ENCODE peak calls at places on chromosomes 11 and 22, in four cellular contexts. B is K562, L is GM12878, D is HepG2. I is an unnamed sample.

GRCh38 chr11:6210274-6210955 is 5.1 kb downstream of the C11orf42 start:
- DNase-seq in D (no peak), B (no peak), L (no peak), I (no peak)

GRCh38 chr11:19524171-19524671 is 188.4 kb upstream of the NAV2 start:
- DNase-seq in D (no peak), B (no peak), L (no peak), I (peak)

GRCh38 chr11:41983458-41983857 is 524.0 kb upstream of the LRRC4C start:
- DNase-seq in L (no peak), D (no peak), B (no peak), I (no peak)

GRCh38 chr11:101612481-101612880 is 28.7 kb upstream of the TRPC6 start:
- DNase-seq in L (no peak), B (no peak), D (no peak), I (no peak)

GRCh38 chr11:119120639-119121007 is 757 bp upstream of the HINFP start:
- DNase-seq in L (no peak), B (peak), D (no peak), I (peak)

GRCh38 chr22:45866398-45867117 is 110.4 kb downstream of the WNT7B start:
- DNase-seq in L (no peak), D (no peak), B (no peak), I (no peak)

GRCh38 chr11:73135346-73136284 is 6.5 kb downstream of the FCHSD2 start:
- DNase-seq in L (no peak), B (no peak), D (no peak), I (no peak)

GRCh38 chr11:22670803-22671202 is 4.4 kb downstream of the GAS2 start:
- DNase-seq in D (peak), B (no peak), L (no peak), I (no peak)

GRCh38 chr11:127804775-127805446 is 782.4 kb downstream of the ETS1 start:
- DNase-seq in L (no peak), B (no peak), D (no peak), I (no peak)

GRCh38 chr11:126460417-126461095 is 105.1 kb downstream of the ST3GAL4 start:
- DNase-seq in D (no peak), B (no peak), L (no peak), I (no peak)

GRCh38 chr11:108220721-108221346 is 1.6 kb downstream of the NPAT start:
- DNase-seq in D (no peak), B (peak), L (no peak), I (no peak)

GRCh38 chr22:44406581-44407403 is 91.2 kb downstream of the RTL6 start:
- DNase-seq in D (no peak), L (no peak), B (no peak), I (no peak)

GRCh38 chr22:50434849-50435700 is 39.8 kb downstream of the SBF1 start:
- DNase-seq in B (no peak), D (no peak), L (no peak), I (no peak)

GRCh38 chr11:86477495-86478155 is 102.9 kb downstream of the CCDC81 start:
- DNase-seq in L (no peak), B (peak), D (no peak), I (no peak)

GRCh38 chr11:95262994-95263764 is 32.2 kb upstream of the SESN3 start:
- DNase-seq in L (no peak), D (no peak), B (no peak), I (no peak)

GRCh38 chr11:33582636-33583325 is 117.8 kb downstream of the C11orf91 start:
- DNase-seq in D (no peak), B (no peak), L (no peak), I (no peak)

GRCh38 chr11:69978841-69979614 is 99.1 kb upstream of the ANO1 start:
- DNase-seq in L (no peak), D (no peak), B (no peak), I (no peak)

GRCh38 chr11:19218216-19218615 is 16.4 kb upstream of the CSRP3 start:
- DNase-seq in L (no peak), D (no peak), B (no peak), I (no peak)

GRCh38 chr11:101435406-101435805 is 148.4 kb downstream of the TRPC6 start:
- DNase-seq in D (no peak), B (no peak), L (no peak), I (no peak)

GRCh38 chr11:72333657-72334056 is 89.7 kb upstream of the PHOX2A start:
- DNase-seq in D (no peak), B (peak), L (no peak), I (peak)

GRCh38 chr11:26841818-26842457 is 120.1 kb upstream of the SLC5A12 start:
- DNase-seq in D (no peak), L (no peak), B (no peak), I (no peak)

GRCh38 chr11:17927643-17928343 is 85.1 kb downstream of the SERGEF start:
- DNase-seq in L (no peak), B (no peak), D (no peak), I (no peak)

GRCh38 chr22:39535302-39535805 is 2.8 kb upstream of the RPS19BP1 start:
- DNase-seq in L (no peak), B (no peak), D (no peak), I (no peak)

GRCh38 chr22:28837640-28838039 is 37.3 kb upstream of the XBP1 start:
- DNase-seq in L (no peak), D (no peak), B (no peak), I (no peak)

GRCh38 chr22:26558246-26558895 is 31.6 kb downstream of the TPST2 start:
- DNase-seq in B (no peak), D (no peak), L (no peak), I (no peak)

GRCh38 chr11:15824060-15824459 is 532.3 kb downstream of the SOX6 start:
- DNase-seq in B (no peak), D (no peak), L (no peak), I (no peak)

GRCh38 chr22:45828836-45829235 is 148.1 kb downstream of the WNT7B start:
- DNase-seq in D (no peak), B (no peak), L (no peak), I (no peak)

GRCh38 chr11:74611369-74611861 is 19.0 kb downstream of the POLD3 start:
- DNase-seq in D (peak), L (no peak), B (no peak), I (peak)

GRCh38 chr22:30667486-30668305 is at the start of gene DUSP18:
- DNase-seq in L (peak), B (peak), D (peak), I (peak)

GRCh38 chr22:32475428-32476010 is 908 bp downstream of the FBXO7 start:
- DNase-seq in D (no peak), B (no peak), L (no peak), I (peak)

GRCh38 chr11:68036141-68036716 is 2.6 kb upstream of the TCIRG1 start:
- DNase-seq in L (no peak), B (no peak), D (no peak), I (no peak)

GRCh38 chr11:79080506-79080905 is 360.3 kb downstream of the TENM4 start:
- DNase-seq in B (no peak), L (no peak), D (no peak), I (no peak)

GRCh38 chr22:19122752-19123492 is 710 bp upstream of the DGCR2 start:
- DNase-seq in D (no peak), B (peak), L (no peak), I (peak)

GRCh38 chr11:117828641-117829368 is 4.3 kb upstream of the FXYD2 start:
- DNase-seq in D (no peak), B (peak), L (no peak), I (no peak)

GRCh38 chr11:28343304-28344233 is 235.4 kb downstream of the METTL15 start:
- DNase-seq in B (peak), L (no peak), D (peak), I (no peak)

GRCh38 chr11:125674210-125674609 is 6.4 kb downstream of the ACRV1 start:
- DNase-seq in D (no peak), B (no peak), L (no peak), I (no peak)

GRCh38 chr11:8016396-8016949 is 29.3 kb downstream of the EIF3F start:
- DNase-seq in D (no peak), B (no peak), L (no peak), I (no peak)

GRCh38 chr22:22182218-22182989 is 62.2 kb upstream of the VPREB1 start:
- DNase-seq in B (no peak), L (no peak), D (no peak), I (no peak)

GRCh38 chr11:17386331-17387084 is 2.0 kb downstream of the KCNJ11 start:
- DNase-seq in L (no peak), B (peak), D (peak), I (peak)

GRCh38 chr11:74470526-74470925 is 3.2 kb upstream of the KCNE3 start:
- DNase-seq in L (no peak), D (no peak), B (no peak), I (no peak)

GRCh38 chr11:13929551-13929950 is 33.0 kb upstream of the SPON1 start:
- DNase-seq in L (no peak), D (no peak), B (no peak), I (no peak)

GRCh38 chr11:13923716-13924650 is 38.5 kb upstream of the SPON1 start:
- DNase-seq in B (no peak), L (peak), D (no peak), I (no peak)

GRCh38 chr11:13928566-13929251 is 33.8 kb upstream of the SPON1 start:
- DNase-seq in L (no peak), D (no peak), B (peak), I (peak)

GRCh38 chr11:13924801-13925327 is 37.7 kb upstream of the SPON1 start:
- DNase-seq in L (no peak), D (no peak), B (no peak), I (no peak)

GRCh38 chr11:13927496-13927895 is 35.0 kb upstream of the SPON1 start:
- DNase-seq in D (no peak), B (no peak), L (no peak), I (no peak)
- TF ChIP-seq TARDBP in D (no peak), B (no peak), L (no peak), I (no peak)

GRCh38 chr11:130314184-130314748 is 451 bp downstream of the ZBTB44 start:
- DNase-seq in D (peak), L (no peak), B (peak), I (peak)

GRCh38 chr11:130314749-130315285 is at the start of gene ZBTB44:
- DNase-seq in L (peak), B (peak), D (peak), I (peak)

GRCh38 chr11:130318031-130318673 is 3.4 kb upstream of the ZBTB44 start:
- DNase-seq in B (no peak), L (no peak), D (peak), I (no peak)

GRCh38 chr11:130313383-130314183 is 1.1 kb downstream of the ZBTB44 start:
- DNase-seq in D (no peak), L (no peak), B (no peak), I (no peak)

GRCh38 chr11:130315354-130315970 is 745 bp upstream of the ZBTB44 start:
- DNase-seq in B (no peak), D (no peak), L (no peak), I (peak)
- TF ChIP-seq TARDBP in B (no peak), D (no peak), L (no peak), I (no peak)

GRCh38 chr11:61683961-61684869 is 4.0 kb downstream of the DAGLA start:
- DNase-seq in B (no peak), L (no peak), D (no peak), I (no peak)
- TF ChIP-seq TARDBP in B (no peak), L (no peak), D (no peak), I (no peak)

GRCh38 chr11:1762537-1763302 is 1.0 kb downstream of the CTSD start:
- DNase-seq in D (peak), B (peak), L (no peak), I (no peak)
- TF ChIP-seq TARDBP in D (peak), B (no peak), L (no peak), I (no peak)

DNA sequence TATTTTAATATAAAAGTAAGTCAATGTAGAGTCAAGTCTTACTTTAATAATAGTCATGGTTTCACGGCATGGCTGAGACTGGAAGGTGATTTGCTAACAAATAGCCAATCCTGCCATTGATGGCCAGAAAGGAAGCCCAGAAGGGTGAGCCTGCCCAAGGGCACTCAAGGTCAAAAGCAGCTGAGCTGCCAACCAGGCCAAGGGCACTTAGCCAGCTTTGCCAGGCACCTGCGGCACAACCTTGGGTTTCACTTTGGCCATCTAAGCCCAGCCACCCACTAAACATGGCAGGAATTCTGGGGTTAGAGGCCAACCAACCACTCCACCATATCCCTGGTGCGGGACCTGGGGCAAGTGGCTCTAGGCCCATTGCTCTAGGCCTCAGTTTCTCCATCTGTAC is 4.2 kb downstream of the LHFPL7 start:
- DNase-seq in D (no peak), B (no peak), L (no peak), I (no peak)
- TF ChIP-seq TARDBP in D (no peak), B (no peak), L (no peak), I (no peak)

GRCh38 chr11:76164861-76165751 is 41.2 kb downstream of the WNT11 start:
- DNase-seq in L (no peak), D (no peak), B (no peak), I (no peak)

GRCh38 chr11:76164081-76164480 is 42.2 kb downstream of the WNT11 start:
- DNase-seq in D (no peak), L (no peak), B (no peak), I (no peak)

GRCh38 chr11:76167590-76167989 is 38.7 kb downstream of the WNT11 start:
- DNase-seq in D (no peak), B (no peak), L (no peak), I (no peak)

GRCh38 chr11:76163289-76163880 is 42.9 kb downstream of the WNT11 start:
- DNase-seq in D (no peak), L (no peak), B (no peak), I (no peak)

DNA sequence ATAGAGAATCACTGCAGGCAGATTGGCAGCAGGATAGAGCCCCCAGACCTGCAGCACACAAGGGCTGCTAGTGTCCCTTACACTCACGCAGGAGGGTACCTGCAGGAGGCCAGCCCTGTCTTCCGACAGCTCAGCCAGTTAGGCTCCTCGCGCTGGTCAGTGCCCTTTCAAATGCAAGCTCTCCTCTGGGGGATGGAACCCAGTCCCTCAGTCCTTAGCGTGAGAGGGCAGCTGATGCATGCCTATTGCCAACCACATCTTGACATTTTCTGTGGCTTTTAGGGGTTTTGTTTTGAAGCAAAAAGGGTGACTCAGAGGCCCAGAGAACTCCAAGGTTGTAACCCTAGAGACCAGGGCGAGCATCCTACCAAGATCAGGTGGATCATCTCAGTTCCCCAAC is 40.0 kb downstream of the WNT11 start:
- DNase-seq in L (peak), D (no peak), B (no peak), I (no peak)
- TF ChIP-seq TARDBP in L (no peak), D (no peak), B (no peak), I (no peak)

I was measured in HEK293T.